ENCODE peak calls at places on chromosome 2, in six cellular contexts. One of them, this sample, is unnamed.

GRCh38 chr2:8098476-8098875 is 583.4 kb upstream of the ID2 start:
- DNase-seq in heart right ventricle: no peak
- DNase-seq in fibroblast of lung: no peak
- DNase-seq in IMR-90: no peak
- DNase-seq in cardiac fibroblast: no peak
- DNase-seq in dorsolateral prefrontal cortex: no peak
- DNase-seq in this sample: no peak

GRCh38 chr2:9336209-9336533 is 87.2 kb downstream of the ITGB1BP1 start:
- DNase-seq in heart right ventricle: no peak
- DNase-seq in fibroblast of lung: peak
- DNase-seq in IMR-90: peak
- DNase-seq in cardiac fibroblast: peak
- DNase-seq in dorsolateral prefrontal cortex: no peak
- DNase-seq in this sample: no peak

GRCh38 chr2:226891780-226892590 is 56.1 kb downstream of the RHBDD1 start:
- DNase-seq in heart right ventricle: no peak
- DNase-seq in fibroblast of lung: peak
- DNase-seq in IMR-90: peak
- DNase-seq in cardiac fibroblast: peak
- DNase-seq in dorsolateral prefrontal cortex: no peak
- DNase-seq in this sample: peak

GRCh38 chr2:167294031-167294774 is 405.9 kb downstream of the XIRP2 start:
- DNase-seq in heart right ventricle: peak
- DNase-seq in fibroblast of lung: peak
- DNase-seq in IMR-90: peak
- DNase-seq in cardiac fibroblast: peak
- DNase-seq in dorsolateral prefrontal cortex: peak
- DNase-seq in this sample: no peak

GRCh38 chr2:118003396-118003824 is 10.5 kb downstream of the CCDC93 start:
- DNase-seq in heart right ventricle: no peak
- DNase-seq in fibroblast of lung: peak
- DNase-seq in IMR-90: peak
- DNase-seq in cardiac fibroblast: peak
- DNase-seq in dorsolateral prefrontal cortex: peak
- DNase-seq in this sample: peak

GRCh38 chr2:96143848-96144480 is 1.3 kb downstream of the DUSP2 start:
- DNase-seq in heart right ventricle: no peak
- DNase-seq in fibroblast of lung: no peak
- DNase-seq in IMR-90: no peak
- DNase-seq in cardiac fibroblast: no peak
- DNase-seq in dorsolateral prefrontal cortex: peak
- DNase-seq in this sample: no peak

GRCh38 chr2:207660994-207661393 is 35.8 kb upstream of the METTL21A start:
- DNase-seq in heart right ventricle: no peak
- DNase-seq in fibroblast of lung: no peak
- DNase-seq in IMR-90: no peak
- DNase-seq in cardiac fibroblast: no peak
- DNase-seq in dorsolateral prefrontal cortex: no peak
- DNase-seq in this sample: no peak

GRCh38 chr2:56018202-56018601 is 94.6 kb upstream of the EFEMP1 start:
- DNase-seq in heart right ventricle: no peak
- DNase-seq in fibroblast of lung: no peak
- DNase-seq in IMR-90: no peak
- DNase-seq in cardiac fibroblast: no peak
- DNase-seq in dorsolateral prefrontal cortex: no peak
- DNase-seq in this sample: no peak

GRCh38 chr2:238116298-238117198 is 16.4 kb downstream of the ESPNL start:
- DNase-seq in heart right ventricle: peak
- DNase-seq in fibroblast of lung: no peak
- DNase-seq in IMR-90: no peak
- DNase-seq in cardiac fibroblast: no peak
- DNase-seq in dorsolateral prefrontal cortex: no peak
- DNase-seq in this sample: no peak

GRCh38 chr2:309148-309969 is 21.5 kb upstream of the ALKAL2 start:
- DNase-seq in heart right ventricle: no peak
- DNase-seq in fibroblast of lung: no peak
- DNase-seq in IMR-90: no peak
- DNase-seq in cardiac fibroblast: no peak
- DNase-seq in dorsolateral prefrontal cortex: no peak
- DNase-seq in this sample: no peak

GRCh38 chr2:218658671-218659257 is 659 bp downstream of the ZNF142 start:
- DNase-seq in heart right ventricle: no peak
- DNase-seq in fibroblast of lung: peak
- DNase-seq in IMR-90: peak
- DNase-seq in cardiac fibroblast: peak
- DNase-seq in dorsolateral prefrontal cortex: no peak
- DNase-seq in this sample: no peak

GRCh38 chr2:33373986-33374385 is 102.5 kb upstream of the RASGRP3 start:
- DNase-seq in heart right ventricle: no peak
- DNase-seq in fibroblast of lung: peak
- DNase-seq in IMR-90: peak
- DNase-seq in cardiac fibroblast: peak
- DNase-seq in dorsolateral prefrontal cortex: no peak
- DNase-seq in this sample: no peak

GRCh38 chr2:147688252-147688651 is 156.6 kb upstream of the ACVR2A start:
- DNase-seq in heart right ventricle: no peak
- DNase-seq in fibroblast of lung: no peak
- DNase-seq in IMR-90: no peak
- DNase-seq in cardiac fibroblast: no peak
- DNase-seq in dorsolateral prefrontal cortex: no peak
- DNase-seq in this sample: no peak

GRCh38 chr2:191935247-191935646 is 88.4 kb upstream of the CAVIN2 start:
- DNase-seq in heart right ventricle: no peak
- DNase-seq in fibroblast of lung: no peak
- DNase-seq in IMR-90: no peak
- DNase-seq in cardiac fibroblast: no peak
- DNase-seq in dorsolateral prefrontal cortex: peak
- DNase-seq in this sample: no peak

GRCh38 chr2:126614529-126615279 is 41.3 kb upstream of the GYPC start:
- DNase-seq in heart right ventricle: no peak
- DNase-seq in fibroblast of lung: peak
- DNase-seq in IMR-90: peak
- DNase-seq in cardiac fibroblast: peak
- DNase-seq in dorsolateral prefrontal cortex: no peak
- DNase-seq in this sample: peak

GRCh38 chr2:168139791-168140190 is 107.6 kb downstream of the STK39 start:
- DNase-seq in heart right ventricle: no peak
- DNase-seq in fibroblast of lung: no peak
- DNase-seq in IMR-90: no peak
- DNase-seq in cardiac fibroblast: no peak
- DNase-seq in dorsolateral prefrontal cortex: no peak
- DNase-seq in this sample: no peak

GRCh38 chr2:99809259-99809900 is 319.6 kb upstream of the REV1 start:
- DNase-seq in heart right ventricle: no peak
- DNase-seq in fibroblast of lung: no peak
- DNase-seq in IMR-90: peak
- DNase-seq in cardiac fibroblast: no peak
- DNase-seq in dorsolateral prefrontal cortex: no peak
- DNase-seq in this sample: no peak

GRCh38 chr2:157528963-157529751 is 85.3 kb upstream of the CYTIP start:
- DNase-seq in heart right ventricle: no peak
- DNase-seq in fibroblast of lung: no peak
- DNase-seq in IMR-90: no peak
- DNase-seq in cardiac fibroblast: no peak
- DNase-seq in dorsolateral prefrontal cortex: no peak
- DNase-seq in this sample: no peak

GRCh38 chr2:38935568-38936172 is 46.0 kb downstream of the ARHGEF33 start:
- DNase-seq in heart right ventricle: no peak
- DNase-seq in fibroblast of lung: peak
- DNase-seq in IMR-90: peak
- DNase-seq in cardiac fibroblast: peak
- DNase-seq in dorsolateral prefrontal cortex: no peak
- DNase-seq in this sample: no peak

GRCh38 chr2:35428548-35428947 is 927.0 kb upstream of the CRIM1 start:
- DNase-seq in heart right ventricle: peak
- DNase-seq in fibroblast of lung: peak
- DNase-seq in IMR-90: no peak
- DNase-seq in cardiac fibroblast: peak
- DNase-seq in dorsolateral prefrontal cortex: no peak
- DNase-seq in this sample: peak
- TF ChIP-seq CTCF in heart right ventricle: peak
- TF ChIP-seq CTCF in fibroblast of lung: peak
- TF ChIP-seq CTCF in IMR-90: peak
- TF ChIP-seq CTCF in cardiac fibroblast: peak
- TF ChIP-seq CTCF in dorsolateral prefrontal cortex: peak
- TF ChIP-seq CTCF in this sample: peak

GRCh38 chr2:174013310-174013751 is 48.2 kb upstream of the SP3 start:
- DNase-seq in heart right ventricle: peak
- DNase-seq in fibroblast of lung: peak
- DNase-seq in IMR-90: no peak
- DNase-seq in cardiac fibroblast: peak
- DNase-seq in dorsolateral prefrontal cortex: no peak
- DNase-seq in this sample: no peak
- H3K4me3 ChIP-seq in heart right ventricle: peak
- H3K4me3 ChIP-seq in fibroblast of lung: peak
- H3K4me3 ChIP-seq in IMR-90: peak
- H3K4me3 ChIP-seq in cardiac fibroblast: peak
- H3K4me3 ChIP-seq in dorsolateral prefrontal cortex: peak
- H3K4me3 ChIP-seq in this sample: peak

GRCh38 chr2:206125914-206126313 is 33.3 kb downstream of the NDUFS1 start:
- DNase-seq in heart right ventricle: no peak
- DNase-seq in fibroblast of lung: no peak
- DNase-seq in IMR-90: peak
- DNase-seq in cardiac fibroblast: no peak
- DNase-seq in dorsolateral prefrontal cortex: no peak
- DNase-seq in this sample: no peak

GRCh38 chr2:206127656-206128055 is 31.6 kb downstream of the NDUFS1 start:
- DNase-seq in heart right ventricle: no peak
- DNase-seq in fibroblast of lung: no peak
- DNase-seq in IMR-90: peak
- DNase-seq in cardiac fibroblast: no peak
- DNase-seq in dorsolateral prefrontal cortex: no peak
- DNase-seq in this sample: no peak
- TF ChIP-seq CTCF in heart right ventricle: no peak
- TF ChIP-seq CTCF in fibroblast of lung: no peak
- TF ChIP-seq CTCF in IMR-90: no peak
- TF ChIP-seq CTCF in cardiac fibroblast: no peak
- TF ChIP-seq CTCF in dorsolateral prefrontal cortex: no peak
- TF ChIP-seq CTCF in this sample: no peak

GRCh38 chr2:68041704-68042245 is 21.0 kb downstream of the C1D start:
- DNase-seq in heart right ventricle: no peak
- DNase-seq in fibroblast of lung: no peak
- DNase-seq in IMR-90: no peak
- DNase-seq in cardiac fibroblast: no peak
- DNase-seq in dorsolateral prefrontal cortex: no peak
- DNase-seq in this sample: no peak

GRCh38 chr2:68040078-68040477 is 22.7 kb downstream of the C1D start:
- DNase-seq in heart right ventricle: no peak
- DNase-seq in fibroblast of lung: peak
- DNase-seq in IMR-90: peak
- DNase-seq in cardiac fibroblast: no peak
- DNase-seq in dorsolateral prefrontal cortex: no peak
- DNase-seq in this sample: no peak

GRCh38 chr2:68043719-68044498 is 18.9 kb downstream of the C1D start:
- DNase-seq in heart right ventricle: no peak
- DNase-seq in fibroblast of lung: peak
- DNase-seq in IMR-90: peak
- DNase-seq in cardiac fibroblast: peak
- DNase-seq in dorsolateral prefrontal cortex: no peak
- DNase-seq in this sample: peak

DNA sequence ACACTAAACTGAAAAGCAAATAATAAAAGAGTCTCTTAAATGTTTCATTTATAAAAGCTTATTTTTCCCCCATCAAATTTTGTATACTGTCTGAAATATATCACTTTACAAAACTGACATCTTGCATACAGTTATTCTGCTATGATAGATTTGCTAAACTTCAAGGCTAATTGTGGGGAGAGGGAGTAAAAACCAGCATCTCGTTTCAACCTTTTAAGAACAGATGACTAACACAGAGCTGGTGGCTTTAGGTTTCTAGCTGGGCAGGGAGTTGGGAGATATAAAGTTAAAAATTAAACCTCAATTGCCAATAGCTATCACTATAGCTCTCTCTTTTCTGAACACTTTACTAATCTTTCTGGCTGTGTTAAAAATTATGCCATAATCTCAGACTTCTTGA is 23.5 kb downstream of the C1D start:
- DNase-seq in heart right ventricle: no peak
- DNase-seq in fibroblast of lung: no peak
- DNase-seq in IMR-90: no peak
- DNase-seq in cardiac fibroblast: no peak
- DNase-seq in dorsolateral prefrontal cortex: no peak
- DNase-seq in this sample: no peak
- H3K4me3 ChIP-seq in heart right ventricle: no peak
- H3K4me3 ChIP-seq in fibroblast of lung: no peak
- H3K4me3 ChIP-seq in IMR-90: no peak
- H3K4me3 ChIP-seq in cardiac fibroblast: no peak
- H3K4me3 ChIP-seq in dorsolateral prefrontal cortex: no peak
- H3K4me3 ChIP-seq in this sample: no peak

GRCh38 chr2:7031424-7032245 is 114.4 kb downstream of the RNF144A start:
- DNase-seq in heart right ventricle: no peak
- DNase-seq in fibroblast of lung: no peak
- DNase-seq in IMR-90: no peak
- DNase-seq in cardiac fibroblast: peak
- DNase-seq in dorsolateral prefrontal cortex: peak
- DNase-seq in this sample: no peak
- TF ChIP-seq CTCF in heart right ventricle: no peak
- TF ChIP-seq CTCF in fibroblast of lung: no peak
- TF ChIP-seq CTCF in IMR-90: no peak
- TF ChIP-seq CTCF in cardiac fibroblast: no peak
- TF ChIP-seq CTCF in dorsolateral prefrontal cortex: no peak
- TF ChIP-seq CTCF in this sample: no peak

This sample was measured in astrocyte of the cerebellum.